ENCODE peak calls at places on chromosomes 7 and 10, in six cellular contexts. P, A, K, T, M and Q are unnamed samples.
A peak's percentile ranks its signal among the peaks of the same experiment; 100 is the strongest.

GRCh38 chr7:104388222-104388621 is 59.8 kb downstream of the LHFPL3 start:
- DNase-seq in P (no peak), A (no peak), K (no peak), T (no peak), M (no peak), Q (no peak)

GRCh38 chr10:120989279-120989678 is 138.1 kb downstream of the WDR11 start:
- DNase-seq in P (no peak), A (no peak), K (peak; percentile 3), T (no peak), M (no peak), Q (no peak)

GRCh38 chr7:157691521-157692155 is 354.8 kb downstream of the DNAJB6 start:
- DNase-seq in P (no peak), A (no peak), K (no peak), T (no peak), M (peak; percentile 74), Q (no peak)

GRCh38 chr10:50894312-50894711 is 8.9 kb upstream of the A1CF start:
- DNase-seq in P (no peak), A (no peak), K (no peak), T (no peak), M (no peak), Q (no peak)

GRCh38 chr7:120989571-120990220 is 1.2 kb downstream of the CPED1 start:
- DNase-seq in P (no peak), A (no peak), K (no peak), T (no peak), M (peak; percentile 49), Q (no peak)

GRCh38 chr10:132146271-132146671 is 40.5 kb upstream of the DPYSL4 start:
- DNase-seq in P (no peak), A (no peak), K (no peak), T (no peak), M (no peak), Q (no peak)

GRCh38 chr10:114995468-114995867 is 57.5 kb downstream of the TRUB1 start:
- DNase-seq in P (no peak), A (no peak), K (no peak), T (peak; percentile 7), M (no peak), Q (no peak)

GRCh38 chr7:29866490-29866930 is 60.2 kb downstream of the WIPF3 start:
- DNase-seq in P (peak; percentile 31), A (no peak), K (no peak), T (no peak), M (no peak), Q (no peak)

GRCh38 chr10:84654671-84655070 is 326.3 kb downstream of the CCSER2 start:
- DNase-seq in P (no peak), A (no peak), K (no peak), T (no peak), M (no peak), Q (no peak)

GRCh38 chr10:115157357-115157756 is 64.2 kb downstream of the ATRNL1 start:
- DNase-seq in P (no peak), A (no peak), K (no peak), T (no peak), M (no peak), Q (no peak)

GRCh38 chr10:65341323-65341922 is 1584.4 kb upstream of the LRRTM3 start:
- DNase-seq in P (peak; percentile 11), A (no peak), K (peak; percentile 15), T (no peak), M (no peak), Q (no peak)

GRCh38 chr10:94725871-94726270 is 36.6 kb upstream of the CYP2C19 start:
- DNase-seq in P (no peak), A (no peak), K (no peak), T (no peak), M (no peak), Q (no peak)

GRCh38 chr7:1244701-1245526 is 12.2 kb downstream of the UNCX start:
- DNase-seq in P (no peak), A (no peak), K (no peak), T (no peak), M (peak; percentile 79), Q (no peak)

GRCh38 chr10:69506834-69507643 is 55.8 kb downstream of the TSPAN15 start:
- DNase-seq in P (no peak), A (no peak), K (no peak), T (no peak), M (no peak), Q (no peak)

GRCh38 chr10:110764793-110765512 is 106.8 kb upstream of the PDCD4 start:
- DNase-seq in P (no peak), A (no peak), K (no peak), T (no peak), M (no peak), Q (no peak)

GRCh38 chr7:74655785-74656420 is 1.6 kb upstream of the GTF2I start:
- DNase-seq in P (no peak), A (no peak), K (no peak), T (no peak), M (no peak), Q (no peak)

GRCh38 chr10:69883256-69883655 is 81.5 kb downstream of the COL13A1 start:
- DNase-seq in P (no peak), A (no peak), K (no peak), T (no peak), M (peak; percentile 74), Q (peak; percentile 35)

GRCh38 chr10:112957589-112958202 is 7.6 kb downstream of the TCF7L2 start:
- DNase-seq in P (no peak), A (no peak), K (no peak), T (no peak), M (peak; percentile 61), Q (no peak)

GRCh38 chr10:72234560-72235095 is 18.6 kb upstream of the ASCC1 start:
- DNase-seq in P (no peak), A (no peak), K (no peak), T (no peak), M (no peak), Q (no peak)

GRCh38 chr10:118246340-118247247 is 95.5 kb downstream of the FAM204A start:
- DNase-seq in P (no peak), A (no peak), K (no peak), T (no peak), M (peak; percentile 59), Q (no peak)

GRCh38 chr10:10956681-10957225 is 60.9 kb upstream of the CELF2 start:
- DNase-seq in P (no peak), A (no peak), K (no peak), T (no peak), M (no peak), Q (no peak)

GRCh38 chr10:59885430-59886134 is 20.8 kb downstream of the CCDC6 start:
- DNase-seq in P (no peak), A (no peak), K (no peak), T (no peak), M (no peak), Q (no peak)

GRCh38 chr7:129607471-129608120 is 3.9 kb upstream of the NRF1 start:
- DNase-seq in P (no peak), A (peak; percentile 30), K (no peak), T (no peak), M (peak; percentile 86), Q (no peak)

GRCh38 chr7:50068026-50068425 is 25.0 kb downstream of the ZPBP start:
- DNase-seq in P (no peak), A (no peak), K (no peak), T (no peak), M (no peak), Q (no peak)

GRCh38 chr10:100569687-100570517 is 34.2 kb downstream of the HIF1AN start:
- DNase-seq in P (no peak), A (no peak), K (no peak), T (no peak), M (peak; percentile 80), Q (no peak)

GRCh38 chr10:127687548-127687947 is 49.4 kb upstream of the FOXI2 start:
- DNase-seq in P (no peak), A (no peak), K (no peak), T (no peak), M (no peak), Q (no peak)

GRCh38 chr7:158543840-158544239 is 43.8 kb downstream of the PTPRN2 start:
- DNase-seq in P (no peak), A (no peak), K (no peak), T (no peak), M (no peak), Q (no peak)

GRCh38 chr7:19122018-19122588 is 4.7 kb upstream of the TWIST1 start:
- DNase-seq in P (no peak), A (peak; percentile 22), K (no peak), T (no peak), M (no peak), Q (peak; percentile 13)

GRCh38 chr7:22671177-22671879 is 55.7 kb upstream of the IL6 start:
- DNase-seq in P (no peak), A (no peak), K (no peak), T (no peak), M (no peak), Q (no peak)

GRCh38 chr7:150429699-150430098 is 20.7 kb upstream of the GIMAP8 start:
- DNase-seq in P (no peak), A (no peak), K (no peak), T (no peak), M (no peak), Q (no peak)

GRCh38 chr10:9198611-9199010 is 1144.1 kb downstream of the GATA3 start:
- DNase-seq in P (no peak), A (no peak), K (no peak), T (no peak), M (no peak), Q (no peak)

GRCh38 chr7:71817931-71818330 is 594.2 kb downstream of the CALN1 start:
- DNase-seq in P (no peak), A (no peak), K (no peak), T (no peak), M (no peak), Q (no peak)
- H3K4me3 ChIP-seq in P (no peak overlapping the region), A (no peak overlapping the region), K (no peak overlapping the region), T (no peak overlapping the region), M (no peak overlapping the region), Q (no peak overlapping the region)

GRCh38 chr10:42754155-42755027 is 28.2 kb upstream of the BMS1 start:
- DNase-seq in P (no peak), A (no peak), K (no peak), T (no peak), M (peak; percentile 85), Q (no peak)
- TF ChIP-seq CTCF in P (no peak), A (no peak), K (no peak), T (no peak), M (peak; percentile 36), Q (no peak)

GRCh38 chr10:123136221-123136805 is 543 bp downstream of the HMX3 start:
- DNase-seq in P (no peak), A (no peak), K (no peak), T (no peak), M (no peak), Q (no peak)
- H3K4me3 ChIP-seq in P (no peak overlapping the region), A (peak overlapping the region; percentile 58), K (peak overlapping the region; percentile 3), T (no peak overlapping the region), M (no peak overlapping the region), Q (no peak overlapping the region)

GRCh38 chr10:103921750-103922195 is 3.8 kb upstream of the STN1 start:
- DNase-seq in P (no peak), A (no peak), K (no peak), T (no peak), M (peak; percentile 75), Q (no peak)
- TF ChIP-seq CTCF in P (no peak), A (peak; percentile 30), K (no peak), T (no peak), M (peak; percentile 50), Q (no peak)

GRCh38 chr10:43573250-43574034 is 974 bp downstream of the ZNF239 start:
- DNase-seq in P (no peak), A (no peak), K (no peak), T (no peak), M (peak; percentile 47), Q (no peak)
- H3K4me3 ChIP-seq in P (peak overlapping the region; percentile 57), A (peak overlapping the region; percentile 62), K (peak overlapping the region; percentile 46), T (peak overlapping the region; percentile 69), M (peak overlapping the region; percentile 80), Q (peak overlapping the region; percentile 77)